ENCODE peak calls at places on chromosomes 6 and 20, in eight cellular contexts. T, F, K, S, C, I, Z and H are unnamed samples.

GRCh38 chr6:157898169-157898568 is 75.1 kb downstream of the SNX9 start:
- ATAC-seq in F (peak), K (no peak), I (no peak), Z (no peak), C (no peak), T (no peak), S (no peak), H (no peak)

GRCh38 chr6:1227600-1227934 is 84.3 kb upstream of the FOXQ1 start:
- ATAC-seq in I (no peak), S (no peak), K (no peak), F (no peak), C (no peak), T (no peak), Z (no peak), H (no peak)

GRCh38 chr6:151652338-151652737 is 155.1 kb upstream of the ESR1 start:
- ATAC-seq in I (no peak), T (no peak), S (no peak), C (no peak), K (no peak), F (no peak), Z (no peak), H (no peak)

GRCh38 chr6:153215242-153215641 is 84.2 kb upstream of the RGS17 start:
- ATAC-seq in F (no peak), Z (no peak), S (no peak), C (no peak), K (peak), I (no peak), T (no peak), H (no peak)

GRCh38 chr6:147508871-147509608 is 550 bp downstream of the SAMD5 start:
- ATAC-seq in I (no peak), Z (peak), F (no peak), K (peak), S (no peak), T (no peak), C (no peak), H (peak)

GRCh38 chr6:111173946-111174345 is 86.6 kb downstream of the SLC16A10 start:
- ATAC-seq in T (no peak), S (no peak), I (no peak), Z (no peak), K (no peak), C (no peak), F (peak), H (no peak)

GRCh38 chr6:36350681-36351091 is 14.0 kb upstream of the BNIP5 start:
- ATAC-seq in Z (no peak), I (no peak), F (no peak), C (peak), S (no peak), K (no peak), T (no peak), H (peak)

GRCh38 chr6:17679726-17680125 is 27.0 kb downstream of the NUP153 start:
- ATAC-seq in Z (no peak), F (no peak), K (peak), S (no peak), I (no peak), T (no peak), C (peak), H (no peak)

GRCh38 chr6:32472781-32473377 is 33.2 kb downstream of the HLA-DRA start:
- ATAC-seq in Z (no peak), T (no peak), S (peak), F (no peak), C (peak), I (peak), K (no peak), H (peak)

GRCh38 chr6:158648682-158649131 is 1.1 kb upstream of the SYTL3 start:
- ATAC-seq in S (no peak), F (peak), T (peak), C (no peak), Z (peak), I (peak), K (no peak), H (peak)

GRCh38 chr6:144482142-144482541 is 197.0 kb downstream of the UTRN start:
- ATAC-seq in S (peak), I (peak), C (peak), F (peak), Z (peak), K (peak), T (peak), H (peak)
- TF ChIP-seq CTCF in S (peak), I (peak), C (peak), F (peak), Z (peak), K (peak), T (peak), H (peak)

DNA sequence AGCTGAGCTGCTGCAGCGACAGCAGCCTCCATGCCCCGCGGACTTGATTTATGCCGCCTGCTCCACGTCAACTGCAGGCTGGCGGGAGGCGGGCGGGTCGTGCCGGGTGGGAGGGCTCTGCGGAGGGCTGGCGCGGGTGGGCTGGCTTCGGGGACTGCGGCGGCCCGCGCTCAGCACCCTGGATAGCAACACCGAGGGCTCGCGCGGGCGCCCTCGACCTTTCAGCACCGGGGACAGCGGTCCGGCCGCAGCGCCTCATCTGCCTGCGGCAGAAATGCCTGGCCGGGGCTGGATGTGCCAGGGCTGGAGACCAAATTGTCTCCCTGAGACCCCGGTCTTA is 792 bp downstream of the SNAP25 start:
- ATAC-seq in I (peak), T (no peak), S (peak), Z (peak), C (peak), F (peak), K (peak), H (peak)
- TF ChIP-seq CTCF in I (no peak), T (no peak), S (no peak), Z (no peak), C (no peak), F (no peak), K (no peak), H (no peak)

DNA sequence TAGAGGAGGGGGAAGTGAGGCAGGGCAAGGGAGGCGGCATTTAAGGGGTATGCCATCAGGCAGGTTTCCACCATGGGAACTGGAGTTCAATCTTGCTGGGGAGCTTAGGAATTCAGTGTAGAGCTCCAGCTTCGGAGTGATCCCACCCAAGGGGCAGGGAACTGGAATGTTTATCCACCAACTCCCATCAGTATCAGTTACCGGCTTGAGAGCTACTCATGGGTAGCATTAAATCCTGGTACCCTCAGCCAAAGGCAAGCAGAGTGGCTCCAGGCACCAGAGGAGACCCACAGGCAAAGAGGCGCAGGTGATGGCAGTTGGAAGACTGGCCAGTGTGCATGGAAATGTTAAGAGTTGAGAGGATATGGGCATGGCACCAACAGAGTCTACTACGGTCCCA is 14.1 kb downstream of the EDEM2 start:
- ATAC-seq in S (no peak), K (no peak), T (no peak), F (no peak), I (no peak), C (no peak), Z (no peak), H (no peak)
- TF ChIP-seq CTCF in S (no peak), K (no peak), T (no peak), F (no peak), I (no peak), C (no peak), Z (no peak), H (no peak)

DNA sequence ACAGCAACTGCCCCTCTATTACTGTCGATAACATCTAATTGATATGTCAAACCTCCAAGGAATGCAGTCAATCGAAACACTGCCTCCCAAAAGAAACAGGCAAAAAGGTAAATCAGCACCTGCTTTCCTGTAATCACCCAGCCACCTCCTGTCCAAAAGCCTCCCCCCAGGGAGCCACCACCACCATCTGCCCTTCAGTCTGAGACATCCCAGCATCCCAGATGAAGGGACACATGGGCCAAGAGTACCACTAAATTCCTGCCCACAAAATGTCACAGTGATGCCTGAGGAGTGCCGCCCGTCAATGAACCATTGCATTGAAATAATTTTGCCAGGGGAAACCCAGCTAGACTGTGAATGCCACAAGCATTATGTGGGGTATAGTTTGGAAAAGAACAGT is 401.7 kb downstream of the ZFAND3 start:
- ATAC-seq in S (no peak), K (no peak), T (no peak), C (no peak), F (no peak), Z (no peak), I (no peak), H (no peak)
- TF ChIP-seq CTCF in S (no peak), K (no peak), T (no peak), C (no peak), F (no peak), Z (no peak), I (no peak), H (no peak)

GRCh38 chr6:136465766-136466303 is 84.4 kb downstream of the MAP7 start:
- ATAC-seq in T (no peak), Z (no peak), S (no peak), F (no peak), C (no peak), K (no peak), I (no peak), H (no peak)
- TF ChIP-seq CTCF in T (no peak), Z (no peak), S (no peak), F (no peak), C (no peak), K (no peak), I (no peak), H (no peak)

DNA sequence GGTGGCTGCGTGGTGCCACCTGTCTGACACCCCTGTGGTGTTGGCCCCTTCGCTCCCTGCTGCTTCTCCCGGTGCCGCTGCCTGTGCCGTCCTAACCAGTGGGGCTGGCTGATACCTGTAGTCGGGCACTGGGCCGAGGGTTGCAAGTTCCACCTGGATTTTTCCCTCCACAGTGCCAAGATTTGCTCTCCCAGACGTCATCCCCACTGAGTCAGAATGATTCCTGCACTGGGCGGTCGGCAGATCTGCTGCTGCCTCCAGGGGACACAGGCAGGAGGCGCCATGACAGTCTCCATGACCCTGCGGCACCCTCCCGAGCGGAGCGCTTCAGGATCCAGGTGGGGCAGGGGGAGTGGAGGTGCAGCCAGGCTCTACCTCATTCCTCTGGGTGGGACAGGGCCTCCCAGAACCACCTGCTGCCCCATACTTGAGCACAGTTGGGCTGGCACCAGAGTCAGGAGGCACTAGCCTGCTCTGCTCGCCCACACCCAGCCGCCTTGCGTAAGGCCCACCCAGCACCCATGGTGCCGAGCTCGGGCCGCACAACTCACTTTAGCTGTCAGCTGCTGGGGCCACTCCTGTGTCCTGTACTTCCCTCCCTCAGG is 60.2 kb downstream of the TCP11 start:
- ATAC-seq in C (no peak), Z (no peak), F (no peak), I (no peak), K (no peak), S (no peak), T (no peak), H (no peak)
- TF ChIP-seq CTCF in C (no peak), Z (no peak), F (no peak), I (no peak), K (no peak), S (no peak), T (no peak), H (no peak)

GRCh38 chr20:15867899-15868298 is 705.3 kb downstream of the KIF16B start:
- ATAC-seq in I (no peak), F (no peak), K (peak), S (no peak), T (no peak), C (no peak), Z (no peak), H (no peak)
- TF ChIP-seq CTCF in I (no peak), F (no peak), K (no peak), S (no peak), T (no peak), C (no peak), Z (no peak), H (no peak)

DNA sequence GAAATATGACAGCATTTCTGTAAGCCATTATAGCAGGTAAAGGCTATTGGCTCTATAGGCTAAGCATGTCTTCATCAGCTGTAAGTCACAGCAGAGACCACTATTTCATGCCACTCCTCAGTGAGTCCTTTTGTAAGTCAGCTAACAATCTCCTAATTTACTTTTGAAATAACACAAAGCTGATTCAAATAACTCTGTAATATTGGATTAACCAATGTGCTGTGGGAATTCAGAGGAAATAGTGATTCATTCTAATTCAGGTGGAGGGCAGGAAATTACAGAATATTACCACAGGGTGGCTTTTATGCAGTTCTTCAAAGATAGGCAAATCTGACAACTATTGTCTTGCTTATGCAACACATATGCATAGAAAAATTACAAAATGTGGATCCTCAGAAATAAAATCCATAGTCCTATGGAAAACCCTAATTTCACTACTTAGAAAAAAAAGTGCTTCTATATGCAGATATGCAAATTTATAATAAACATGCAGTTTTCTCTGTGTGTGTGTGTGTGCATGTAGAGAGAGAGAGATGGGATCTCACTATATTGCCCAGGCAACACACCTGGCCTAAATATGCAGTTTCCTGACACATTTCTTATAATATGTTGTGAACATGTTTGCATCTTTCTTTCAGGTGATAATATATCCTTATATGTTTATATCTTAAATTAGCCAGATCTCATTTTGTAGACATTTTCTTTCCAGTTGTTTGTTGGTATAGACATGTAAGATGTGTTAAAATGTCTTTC is 4.8 kb upstream of the SMIM28 start:
- ATAC-seq in Z (no peak), T (no peak), F (peak), K (no peak), I (no peak), S (no peak), C (no peak), H (no peak)
- TF ChIP-seq CTCF in Z (peak), T (no peak), F (no peak), K (no peak), I (no peak), S (no peak), C (no peak), H (no peak)

GRCh38 chr6:82257088-82257774 is 9.7 kb upstream of the IBTK start:
- ATAC-seq in T (no peak), C (no peak), F (no peak), S (no peak), I (no peak), K (peak), Z (no peak), H (no peak)
- TF ChIP-seq CTCF in T (no peak), C (no peak), F (no peak), S (no peak), I (no peak), K (no peak), Z (no peak), H (no peak)